ENCODE peak calls at places on chromosome 18, in seven cellular contexts. One of them, this sample, is unnamed.

GRCh38 chr18:40407913-40408312 is 1547.1 kb upstream of the PIK3C3 start:
- DNase-seq in IMR-90: peak; percentile 28
- DNase-seq in A549: no peak
- DNase-seq in neuronal stem cell: no peak
- DNase-seq in adrenal gland: no peak
- DNase-seq in aorta: no peak
- DNase-seq in cardiac muscle cell: peak; percentile 39
- DNase-seq in this sample: no peak

GRCh38 chr18:47485221-47485797 is 233.8 kb upstream of the SKOR2 start:
- DNase-seq in IMR-90: no peak
- DNase-seq in A549: no peak
- DNase-seq in neuronal stem cell: no peak
- DNase-seq in adrenal gland: no peak
- DNase-seq in aorta: no peak
- DNase-seq in cardiac muscle cell: no peak
- DNase-seq in this sample: peak; percentile 45

GRCh38 chr18:26579941-26580618 is 31.7 kb upstream of the KCTD1 start:
- DNase-seq in IMR-90: no peak
- DNase-seq in A549: peak; percentile 33
- DNase-seq in neuronal stem cell: no peak
- DNase-seq in adrenal gland: no peak
- DNase-seq in aorta: no peak
- DNase-seq in cardiac muscle cell: no peak
- DNase-seq in this sample: no peak

GRCh38 chr18:36942264-36942663 is 113.3 kb downstream of the KIAA1328 start:
- DNase-seq in IMR-90: peak; percentile 53
- DNase-seq in A549: peak; percentile 2
- DNase-seq in neuronal stem cell: peak; percentile 20
- DNase-seq in adrenal gland: no peak
- DNase-seq in aorta: no peak
- DNase-seq in cardiac muscle cell: peak; percentile 62
- DNase-seq in this sample: no peak

GRCh38 chr18:68769423-68769822 is 28.5 kb upstream of the CCDC102B start:
- DNase-seq in IMR-90: no peak
- DNase-seq in A549: no peak
- DNase-seq in neuronal stem cell: no peak
- DNase-seq in adrenal gland: no peak
- DNase-seq in aorta: peak; percentile 49
- DNase-seq in cardiac muscle cell: peak; percentile 77
- DNase-seq in this sample: no peak

GRCh38 chr18:25422230-25422629 is 70.3 kb upstream of the ZNF521 start:
- DNase-seq in IMR-90: peak; percentile 65
- DNase-seq in A549: no peak
- DNase-seq in neuronal stem cell: no peak
- DNase-seq in adrenal gland: no peak
- DNase-seq in aorta: no peak
- DNase-seq in cardiac muscle cell: no peak
- DNase-seq in this sample: no peak

GRCh38 chr18:62914868-62915267 is 199.5 kb downstream of the PHLPP1 start:
- DNase-seq in IMR-90: no peak
- DNase-seq in A549: no peak
- DNase-seq in neuronal stem cell: no peak
- DNase-seq in adrenal gland: no peak
- DNase-seq in aorta: no peak
- DNase-seq in cardiac muscle cell: no peak
- DNase-seq in this sample: no peak

GRCh38 chr18:76494541-76495403 is at the start of gene ZNF516:
- DNase-seq in IMR-90: peak; percentile 34
- DNase-seq in A549: peak; percentile 11
- DNase-seq in neuronal stem cell: peak; percentile 65
- DNase-seq in adrenal gland: peak; percentile 56
- DNase-seq in aorta: peak; percentile 66
- DNase-seq in cardiac muscle cell: peak; percentile 57
- DNase-seq in this sample: peak; percentile 74

GRCh38 chr18:56085561-56085960 is 497.6 kb upstream of the TCF4 start:
- DNase-seq in IMR-90: peak; percentile 86
- DNase-seq in A549: no peak
- DNase-seq in neuronal stem cell: no peak
- DNase-seq in adrenal gland: no peak
- DNase-seq in aorta: no peak
- DNase-seq in cardiac muscle cell: peak; percentile 96
- DNase-seq in this sample: no peak

GRCh38 chr18:70288171-70288850 is 534 bp upstream of the SOCS6 start:
- DNase-seq in IMR-90: peak; percentile 39
- DNase-seq in A549: no peak
- DNase-seq in neuronal stem cell: peak; percentile 47
- DNase-seq in adrenal gland: peak; percentile 57
- DNase-seq in aorta: peak; percentile 58
- DNase-seq in cardiac muscle cell: peak; percentile 39
- DNase-seq in this sample: peak; percentile 45

GRCh38 chr18:75238100-75238499 is 27.5 kb downstream of the TSHZ1 start:
- DNase-seq in IMR-90: no peak
- DNase-seq in A549: no peak
- DNase-seq in neuronal stem cell: no peak
- DNase-seq in adrenal gland: no peak
- DNase-seq in aorta: no peak
- DNase-seq in cardiac muscle cell: no peak
- DNase-seq in this sample: no peak

GRCh38 chr18:50632895-50633515 is 73.1 kb downstream of the MAPK4 start:
- DNase-seq in IMR-90: no peak
- DNase-seq in A549: no peak
- DNase-seq in neuronal stem cell: no peak
- DNase-seq in adrenal gland: no peak
- DNase-seq in aorta: no peak
- DNase-seq in cardiac muscle cell: no peak
- DNase-seq in this sample: no peak

GRCh38 chr18:5649439-5649838 is 105.6 kb upstream of the EPB41L3 start:
- DNase-seq in IMR-90: no peak
- DNase-seq in A549: no peak
- DNase-seq in neuronal stem cell: no peak
- DNase-seq in adrenal gland: no peak
- DNase-seq in aorta: no peak
- DNase-seq in cardiac muscle cell: no peak
- DNase-seq in this sample: no peak

GRCh38 chr18:5424903-5425302 is 118.9 kb downstream of the EPB41L3 start:
- DNase-seq in IMR-90: peak; percentile 65
- DNase-seq in A549: no peak
- DNase-seq in neuronal stem cell: no peak
- DNase-seq in adrenal gland: no peak
- DNase-seq in aorta: no peak
- DNase-seq in cardiac muscle cell: peak; percentile 61
- DNase-seq in this sample: no peak

GRCh38 chr18:76468345-76469275 is 26.4 kb downstream of the ZNF516 start:
- DNase-seq in IMR-90: no peak
- DNase-seq in A549: no peak
- DNase-seq in neuronal stem cell: no peak
- DNase-seq in adrenal gland: no peak
- DNase-seq in aorta: no peak
- DNase-seq in cardiac muscle cell: no peak
- DNase-seq in this sample: no peak

GRCh38 chr18:35458271-35458670 is 39.5 kb downstream of the INO80C start:
- DNase-seq in IMR-90: no peak
- DNase-seq in A549: no peak
- DNase-seq in neuronal stem cell: no peak
- DNase-seq in adrenal gland: no peak
- DNase-seq in aorta: no peak
- DNase-seq in cardiac muscle cell: no peak
- DNase-seq in this sample: no peak

GRCh38 chr18:80109676-80110078 is 615 bp downstream of the ADNP2 start:
- DNase-seq in IMR-90: peak; percentile 31
- DNase-seq in A549: peak; percentile 26
- DNase-seq in neuronal stem cell: peak; percentile 43
- DNase-seq in adrenal gland: peak; percentile 67
- DNase-seq in aorta: peak; percentile 62
- DNase-seq in cardiac muscle cell: peak; percentile 39
- DNase-seq in this sample: peak; percentile 39

GRCh38 chr18:55489034-55489741 is 98.8 kb downstream of the TCF4 start:
- DNase-seq in IMR-90: peak; percentile 16
- DNase-seq in A549: no peak
- DNase-seq in neuronal stem cell: no peak
- DNase-seq in adrenal gland: no peak
- DNase-seq in aorta: no peak
- DNase-seq in cardiac muscle cell: no peak
- DNase-seq in this sample: no peak

GRCh38 chr18:8366656-8367055 is 242.6 kb upstream of the RAB12 start:
- DNase-seq in IMR-90: no peak
- DNase-seq in A549: no peak
- DNase-seq in neuronal stem cell: no peak
- DNase-seq in adrenal gland: no peak
- DNase-seq in aorta: no peak
- DNase-seq in cardiac muscle cell: no peak
- DNase-seq in this sample: no peak

GRCh38 chr18:74289137-74289536 is 2.6 kb downstream of the CYB5A start:
- DNase-seq in IMR-90: peak; percentile 35
- DNase-seq in A549: no peak
- DNase-seq in neuronal stem cell: no peak
- DNase-seq in adrenal gland: no peak
- DNase-seq in aorta: no peak
- DNase-seq in cardiac muscle cell: peak; percentile 57
- DNase-seq in this sample: no peak

GRCh38 chr18:73352546-73352945 is 484.8 kb upstream of the NETO1 start:
- DNase-seq in IMR-90: peak; percentile 2
- DNase-seq in A549: no peak
- DNase-seq in neuronal stem cell: no peak
- DNase-seq in adrenal gland: no peak
- DNase-seq in aorta: no peak
- DNase-seq in cardiac muscle cell: no peak
- DNase-seq in this sample: peak; percentile 16

GRCh38 chr18:46732801-46733200 is 24.1 kb downstream of the ST8SIA5 start:
- DNase-seq in IMR-90: no peak
- DNase-seq in A549: no peak
- DNase-seq in neuronal stem cell: no peak
- DNase-seq in adrenal gland: no peak
- DNase-seq in aorta: no peak
- DNase-seq in cardiac muscle cell: no peak
- DNase-seq in this sample: no peak

GRCh38 chr18:79093986-79094385 is 24.8 kb downstream of the ATP9B start:
- DNase-seq in IMR-90: no peak
- DNase-seq in A549: no peak
- DNase-seq in neuronal stem cell: no peak
- DNase-seq in adrenal gland: no peak
- DNase-seq in aorta: no peak
- DNase-seq in cardiac muscle cell: no peak
- DNase-seq in this sample: no peak

GRCh38 chr18:63197246-63197791 is 122.2 kb downstream of the BCL2 start:
- DNase-seq in IMR-90: no peak
- DNase-seq in A549: no peak
- DNase-seq in neuronal stem cell: no peak
- DNase-seq in adrenal gland: no peak
- DNase-seq in aorta: no peak
- DNase-seq in cardiac muscle cell: peak; percentile 7
- DNase-seq in this sample: no peak

GRCh38 chr18:35415511-35416427 is 38.6 kb upstream of the ZNF396 start:
- DNase-seq in IMR-90: peak; percentile 5
- DNase-seq in A549: no peak
- DNase-seq in neuronal stem cell: no peak
- DNase-seq in adrenal gland: no peak
- DNase-seq in aorta: no peak
- DNase-seq in cardiac muscle cell: peak; percentile 70
- DNase-seq in this sample: no peak

GRCh38 chr18:36534154-36534688 is 236.7 kb downstream of the FHOD3 start:
- DNase-seq in IMR-90: no peak
- DNase-seq in A549: no peak
- DNase-seq in neuronal stem cell: no peak
- DNase-seq in adrenal gland: no peak
- DNase-seq in aorta: no peak
- DNase-seq in cardiac muscle cell: peak; percentile 13
- DNase-seq in this sample: no peak

GRCh38 chr18:10588975-10589374 is 63.1 kb downstream of the NAPG start:
- DNase-seq in IMR-90: peak; percentile 18
- DNase-seq in A549: no peak
- DNase-seq in neuronal stem cell: no peak
- DNase-seq in adrenal gland: peak; percentile 82
- DNase-seq in aorta: no peak
- DNase-seq in cardiac muscle cell: no peak
- DNase-seq in this sample: no peak
- H3K4me1 ChIP-seq in IMR-90: no peaks in the 10 kb centered on the region
- H3K4me1 ChIP-seq in A549: no peaks in the 10 kb centered on the region
- H3K4me1 ChIP-seq in neuronal stem cell: no peaks in the 10 kb centered on the region
- H3K4me1 ChIP-seq in adrenal gland: peaks cover 4% of the 10 kb centered on the region
- H3K4me1 ChIP-seq in aorta: no peaks in the 10 kb centered on the region
- H3K4me1 ChIP-seq in cardiac muscle cell: no peaks in the 10 kb centered on the region
- H3K4me1 ChIP-seq in this sample: peaks cover 2% of the 10 kb centered on the region

GRCh38 chr18:59084286-59084779 is 55.4 kb upstream of the SEC11C start:
- DNase-seq in IMR-90: peak; percentile 76
- DNase-seq in A549: peak; percentile 54
- DNase-seq in neuronal stem cell: peak; percentile 70
- DNase-seq in adrenal gland: peak; percentile 43
- DNase-seq in aorta: peak; percentile 76
- DNase-seq in cardiac muscle cell: peak; percentile 83
- DNase-seq in this sample: peak; percentile 64
- H3K4me1 ChIP-seq in IMR-90: no peaks in the 10 kb centered on the region
- H3K4me1 ChIP-seq in A549: no peaks in the 10 kb centered on the region
- H3K4me1 ChIP-seq in neuronal stem cell: peaks cover 1% of the 10 kb centered on the region
- H3K4me1 ChIP-seq in adrenal gland: no peaks in the 10 kb centered on the region
- H3K4me1 ChIP-seq in aorta: no peaks in the 10 kb centered on the region
- H3K4me1 ChIP-seq in cardiac muscle cell: no peaks in the 10 kb centered on the region
- H3K4me1 ChIP-seq in this sample: no peaks in the 10 kb centered on the region

GRCh38 chr18:10442551-10442971 is 11.9 kb upstream of the APCDD1 start:
- DNase-seq in IMR-90: no peak
- DNase-seq in A549: no peak
- DNase-seq in neuronal stem cell: no peak
- DNase-seq in adrenal gland: no peak
- DNase-seq in aorta: no peak
- DNase-seq in cardiac muscle cell: peak; percentile 23
- DNase-seq in this sample: no peak
- H3K4me1 ChIP-seq in IMR-90: peaks cover 8% of the 10 kb centered on the region
- H3K4me1 ChIP-seq in A549: no peaks in the 10 kb centered on the region
- H3K4me1 ChIP-seq in neuronal stem cell: peaks cover 9% of the 10 kb centered on the region
- H3K4me1 ChIP-seq in adrenal gland: no peaks in the 10 kb centered on the region
- H3K4me1 ChIP-seq in aorta: no peaks in the 10 kb centered on the region
- H3K4me1 ChIP-seq in cardiac muscle cell: peaks cover 6% of the 10 kb centered on the region
- H3K4me1 ChIP-seq in this sample: no peaks in the 10 kb centered on the region

GRCh38 chr18:45008694-45009372 is 328.1 kb downstream of the SETBP1 start:
- DNase-seq in IMR-90: no peak
- DNase-seq in A549: no peak
- DNase-seq in neuronal stem cell: no peak
- DNase-seq in adrenal gland: no peak
- DNase-seq in aorta: no peak
- DNase-seq in cardiac muscle cell: no peak
- DNase-seq in this sample: no peak

GRCh38 chr18:45004531-45004930 is 323.8 kb downstream of the SETBP1 start:
- DNase-seq in IMR-90: peak; percentile 30
- DNase-seq in A549: no peak
- DNase-seq in neuronal stem cell: no peak
- DNase-seq in adrenal gland: no peak
- DNase-seq in aorta: no peak
- DNase-seq in cardiac muscle cell: no peak
- DNase-seq in this sample: no peak

GRCh38 chr18:45007531-45007930 is 326.8 kb downstream of the SETBP1 start:
- DNase-seq in IMR-90: peak; percentile 31
- DNase-seq in A549: no peak
- DNase-seq in neuronal stem cell: no peak
- DNase-seq in adrenal gland: no peak
- DNase-seq in aorta: no peak
- DNase-seq in cardiac muscle cell: no peak
- DNase-seq in this sample: no peak

GRCh38 chr18:45009766-45010165 is 329.1 kb downstream of the SETBP1 start:
- DNase-seq in IMR-90: no peak
- DNase-seq in A549: no peak
- DNase-seq in neuronal stem cell: no peak
- DNase-seq in adrenal gland: no peak
- DNase-seq in aorta: no peak
- DNase-seq in cardiac muscle cell: no peak
- DNase-seq in this sample: no peak

GRCh38 chr18:45006934-45007333 is 326.2 kb downstream of the SETBP1 start:
- DNase-seq in IMR-90: peak; percentile 53
- DNase-seq in A549: no peak
- DNase-seq in neuronal stem cell: no peak
- DNase-seq in adrenal gland: no peak
- DNase-seq in aorta: no peak
- DNase-seq in cardiac muscle cell: no peak
- DNase-seq in this sample: no peak
- H3K4me1 ChIP-seq in IMR-90: peaks cover 2% of the 10 kb centered on the region
- H3K4me1 ChIP-seq in A549: no peaks in the 10 kb centered on the region
- H3K4me1 ChIP-seq in neuronal stem cell: no peaks in the 10 kb centered on the region
- H3K4me1 ChIP-seq in adrenal gland: no peaks in the 10 kb centered on the region
- H3K4me1 ChIP-seq in aorta: no peaks in the 10 kb centered on the region
- H3K4me1 ChIP-seq in cardiac muscle cell: peaks cover 6% of the 10 kb centered on the region
- H3K4me1 ChIP-seq in this sample: no peaks in the 10 kb centered on the region